ENCODE peak calls at places on chromosomes 7 and 10, in four cellular contexts. Z is coronary artery, M is Peyer's patch, P is thoracic aorta. Q is an unnamed sample.

GRCh38 chr7:101693498-101694091 is 64.5 kb upstream of the MYL10 start:
- DNase-seq in P (no peak), Z (no peak), M (no peak), Q (no peak)

GRCh38 chr10:24920907-24921881 is 31.2 kb downstream of the PRTFDC1 start:
- DNase-seq in Z (peak; percentile 75), M (peak; percentile 62), P (peak; percentile 46), Q (peak; percentile 40)

GRCh38 chr10:24603333-24603732 is 120.4 kb downstream of the ARHGAP21 start:
- DNase-seq in M (no peak), Z (no peak), P (no peak), Q (no peak)

GRCh38 chr7:45679516-45679915 is 105.3 kb downstream of the ADCY1 start:
- DNase-seq in M (peak; percentile 24), Z (peak; percentile 45), P (no peak), Q (no peak)

GRCh38 chr7:105906690-105907089 is 30.3 kb upstream of the ATXN7L1 start:
- DNase-seq in Z (no peak), M (no peak), P (no peak), Q (no peak)

GRCh38 chr10:80686734-80687561 is 149.2 kb downstream of the SH2D4B start:
- DNase-seq in P (no peak), M (no peak), Z (no peak), Q (no peak)

GRCh38 chr10:103947799-103948198 is 19.1 kb upstream of the SLK start:
- DNase-seq in P (no peak), Z (no peak), M (no peak), Q (no peak)

GRCh38 chr7:75776295-75776971 is 4.4 kb upstream of the CCL26 start:
- DNase-seq in P (no peak), Z (no peak), M (no peak), Q (no peak)

GRCh38 chr10:48468130-48468790 is 136.6 kb downstream of the ARHGAP22 start:
- DNase-seq in M (no peak), P (no peak), Z (no peak), Q (no peak)

GRCh38 chr10:69845574-69846251 is 44.0 kb downstream of the COL13A1 start:
- DNase-seq in M (no peak), Z (no peak), P (no peak), Q (no peak)

GRCh38 chr7:47539398-47540052 is 42.4 kb downstream of the TNS3 start:
- DNase-seq in P (no peak), M (no peak), Z (no peak), Q (no peak)

GRCh38 chr7:25832456-25832855 is 319.5 kb upstream of the NFE2L3 start:
- DNase-seq in M (no peak), Z (no peak), P (no peak), Q (no peak)

GRCh38 chr7:44767912-44768662 is 19.4 kb downstream of the ZMIZ2 start:
- DNase-seq in P (no peak), Z (no peak), M (peak; percentile 83), Q (no peak)

GRCh38 chr10:133391761-133392518 is 2.0 kb upstream of the MTG1 start:
- DNase-seq in P (no peak), Z (no peak), M (peak; percentile 47), Q (no peak)

GRCh38 chr7:78203042-78203720 is 404.6 kb downstream of the PHTF2 start:
- DNase-seq in M (no peak), Z (no peak), P (no peak), Q (no peak)

GRCh38 chr10:23657677-23658076 is 218.8 kb downstream of the OTUD1 start:
- DNase-seq in P (no peak), Z (no peak), M (no peak), Q (no peak)

GRCh38 chr10:77461636-77462296 is 175.8 kb downstream of the KCNMA1 start:
- DNase-seq in Z (no peak), P (no peak), M (no peak), Q (no peak)

GRCh38 chr7:116766881-116767280 is 94.9 kb downstream of the MET start:
- DNase-seq in P (no peak), Z (no peak), M (no peak), Q (no peak)

GRCh38 chr10:51405580-51406367 is 293.6 kb downstream of the CSTF2T start:
- DNase-seq in Z (no peak), P (no peak), M (no peak), Q (no peak)

GRCh38 chr10:51462076-51462779 is 237.2 kb downstream of the CSTF2T start:
- DNase-seq in P (no peak), M (no peak), Z (no peak), Q (no peak)

GRCh38 chr10:44069573-44069972 is 315.3 kb downstream of the CXCL12 start:
- DNase-seq in M (no peak), Z (no peak), P (no peak), Q (no peak)

GRCh38 chr10:93392111-93392510 is 90.0 kb downstream of the MYOF start:
- DNase-seq in M (no peak), Z (no peak), P (no peak), Q (no peak)

GRCh38 chr7:132516042-132516840 is 60.0 kb downstream of the PLXNA4 start:
- DNase-seq in M (no peak), Z (no peak), P (no peak), Q (no peak)

GRCh38 chr7:50190772-50191171 is 97.7 kb upstream of the ZPBP start:
- DNase-seq in P (no peak), Z (no peak), M (no peak), Q (no peak)
- TF ChIP-seq CTCF in P (no peak), Z (no peak), M (no peak), Q (no peak)

DNA sequence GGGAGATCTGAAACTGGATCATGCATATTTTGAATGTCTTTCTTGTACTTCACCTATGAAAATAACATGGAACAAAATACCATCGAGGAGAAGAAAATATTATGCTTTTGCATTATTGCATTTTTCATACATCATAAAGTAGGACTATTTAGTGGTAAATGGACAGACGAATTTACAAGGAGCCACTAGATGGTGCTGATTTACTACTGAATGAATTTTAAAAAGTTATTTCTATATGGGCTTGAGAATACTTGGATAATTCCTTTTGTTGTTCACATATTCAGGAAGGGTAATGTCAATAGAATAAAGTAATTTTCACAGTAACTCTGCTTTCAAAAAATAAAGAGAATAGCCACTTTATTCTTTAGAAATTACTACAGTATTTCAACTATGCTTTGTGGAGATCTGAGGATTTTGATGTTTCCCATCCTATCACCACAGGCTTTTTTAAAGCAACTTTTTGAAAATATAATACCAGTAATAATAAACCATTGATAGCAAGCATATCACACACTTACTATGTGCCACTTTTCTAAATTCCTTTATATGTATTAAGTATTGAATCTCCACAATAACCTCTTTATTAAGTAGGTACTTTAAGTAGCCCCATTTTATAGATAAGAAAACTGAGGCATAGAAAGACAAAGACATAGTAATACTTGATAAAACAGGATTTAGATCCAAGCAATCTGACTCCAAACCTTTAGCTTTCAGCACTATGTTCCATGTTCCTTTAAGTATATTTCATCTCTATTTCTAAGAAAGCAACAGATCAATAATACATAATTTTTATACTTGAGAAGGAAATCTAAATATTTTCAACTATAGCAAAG is 38.6 kb downstream of the NEBL start:
- DNase-seq in Z (no peak), P (no peak), M (no peak), Q (no peak)
- TF ChIP-seq CTCF in Z (no peak), P (peak; percentile 19), M (no peak), Q (no peak)

GRCh38 chr10:31754803-31755624 is 173.6 kb downstream of the ARHGAP12 start:
- DNase-seq in P (no peak), M (no peak), Z (no peak), Q (no peak)
- TF ChIP-seq CTCF in P (no peak), M (no peak), Z (no peak), Q (no peak)

GRCh38 chr10:19168584-19168983 is 120.0 kb downstream of the MALRD1 start:
- DNase-seq in P (no peak), Z (no peak), M (no peak), Q (no peak)
- TF ChIP-seq CTCF in P (no peak), Z (no peak), M (no peak), Q (no peak)

GRCh38 chr7:36370046-36370445 is 19.6 kb upstream of the ANLN start:
- DNase-seq in M (no peak), Z (no peak), P (no peak), Q (no peak)

GRCh38 chr7:36368496-36368895 is 21.2 kb upstream of the ANLN start:
- DNase-seq in M (no peak), Z (no peak), P (no peak), Q (no peak)

GRCh38 chr7:36367561-36367889 is 22.1 kb upstream of the ANLN start:
- DNase-seq in P (no peak), Z (no peak), M (no peak), Q (no peak)

GRCh38 chr7:36366649-36367560 is 22.8 kb upstream of the ANLN start:
- DNase-seq in P (peak; percentile 60), M (peak; percentile 96), Z (peak; percentile 89), Q (peak; percentile 68)

DNA sequence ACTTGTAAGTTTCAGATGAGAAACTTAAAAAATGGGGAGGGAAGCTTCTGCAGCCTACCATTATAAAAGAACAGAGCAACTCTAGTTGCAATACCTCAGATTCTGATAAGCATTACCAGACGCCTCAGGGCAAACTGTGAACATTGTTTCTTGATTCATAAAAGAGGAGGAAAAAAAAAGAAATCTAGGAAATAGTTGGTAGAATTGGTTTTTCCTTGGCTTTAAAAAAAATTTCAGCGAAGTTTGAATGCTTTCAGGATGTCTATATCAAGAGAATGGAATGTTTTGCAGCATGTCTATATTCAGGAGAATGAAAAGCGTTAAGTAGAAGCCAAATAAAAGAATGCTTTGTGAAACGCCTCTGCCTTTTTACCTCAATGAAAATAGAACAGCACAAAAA is 17.5 kb upstream of the ANLN start:
- DNase-seq in M (no peak), P (no peak), Z (no peak), Q (no peak)
- TF ChIP-seq CTCF in M (no peak), P (no peak), Z (no peak), Q (no peak)

DNA sequence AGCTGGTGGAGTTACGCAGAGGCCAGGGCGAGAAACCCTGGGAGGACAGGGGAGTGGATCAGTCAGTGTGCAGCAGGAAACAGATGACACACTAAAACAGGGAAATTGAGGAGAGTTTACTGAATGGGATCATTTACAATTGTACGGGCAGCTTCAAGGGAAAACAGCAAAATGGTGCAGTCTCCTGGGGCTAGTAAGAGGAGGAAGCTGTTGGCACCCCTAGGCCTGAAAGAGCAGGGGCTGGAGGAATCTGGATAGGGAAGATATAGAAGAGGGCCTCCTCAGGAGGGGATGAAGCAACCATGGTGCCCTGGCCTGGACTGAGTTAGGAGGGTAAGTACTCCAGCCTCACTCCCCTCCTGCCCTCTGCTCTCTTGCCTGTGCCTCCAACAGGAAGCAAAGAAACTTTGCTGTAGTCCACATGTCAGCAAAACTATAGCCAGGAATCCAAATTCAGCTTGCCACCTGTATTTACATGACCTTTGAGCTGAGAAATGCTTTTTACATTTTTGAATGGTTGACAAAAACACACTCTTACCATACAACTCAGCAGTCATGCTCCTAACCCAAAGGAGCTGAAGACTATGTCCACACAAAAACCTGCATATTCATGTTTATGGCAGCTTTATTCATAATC is 52.3 kb upstream of the OPN4 start:
- DNase-seq in M (no peak), Z (no peak), P (no peak), Q (no peak)
- TF ChIP-seq CTCF in M (no peak), Z (no peak), P (no peak), Q (no peak)

DNA sequence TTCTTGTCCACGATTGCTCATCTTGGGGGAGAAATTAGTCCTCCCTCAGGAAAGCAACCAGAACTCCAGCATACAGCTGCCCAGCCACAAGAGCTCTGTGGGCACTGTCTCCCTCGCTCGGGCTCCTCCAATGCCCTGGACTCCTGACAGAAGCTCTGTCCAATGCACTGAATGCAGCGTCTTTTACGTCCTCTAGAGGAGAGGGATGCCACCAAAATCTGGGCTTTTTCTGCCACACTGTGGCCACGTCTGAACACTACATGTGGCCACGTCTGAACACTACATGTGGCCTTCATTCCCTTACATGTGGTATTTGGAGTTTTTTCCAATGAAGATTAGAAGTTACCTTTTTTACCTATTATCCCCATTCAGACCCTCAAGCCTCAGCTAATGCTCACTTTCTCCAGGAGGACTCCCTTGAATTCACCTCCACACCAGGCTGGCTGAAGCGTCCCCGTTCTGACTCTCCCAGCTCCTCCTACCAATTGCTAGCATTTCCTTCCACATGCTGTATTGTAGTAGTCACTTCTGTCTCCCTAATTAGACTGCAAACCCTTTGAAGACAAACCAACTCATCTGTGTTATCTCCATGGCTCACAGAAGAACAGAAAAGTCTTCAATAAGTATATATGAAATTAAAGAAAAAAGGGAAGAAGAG is 134.3 kb upstream of the PDE1C start:
- DNase-seq in Z (peak; percentile 78), M (peak; percentile 62), P (no peak), Q (no peak)
- TF ChIP-seq CTCF in Z (peak; percentile 70), M (peak; percentile 43), P (peak; percentile 91), Q (no peak)

Q was measured in omental fat pad.